ENCODE peak calls at places on chromosomes 11 and 22, in seven cellular contexts. One of them, this sample, is unnamed.

GRCh38 chr11:57338152-57338551 is at the start of gene P2RX3:
- DNase-seq in adrenal gland: no peak
- DNase-seq in HCT116: no peak
- DNase-seq in A549: no peak
- DNase-seq in gastrocnemius medialis: no peak
- DNase-seq in IMR-90: no peak
- DNase-seq in ovary: no peak
- DNase-seq in this sample: no peak

GRCh38 chr11:36375348-36376314 is 79.5 kb downstream of the PRR5L start:
- DNase-seq in IMR-90: no peak
- DNase-seq in gastrocnemius medialis: no peak
- DNase-seq in adrenal gland: no peak
- DNase-seq in ovary: peak; percentile 54
- DNase-seq in HCT116: no peak
- DNase-seq in A549: no peak
- DNase-seq in this sample: no peak

GRCh38 chr11:1753426-1754305 is 3.3 kb upstream of the IFITM10 start:
- DNase-seq in gastrocnemius medialis: no peak
- DNase-seq in IMR-90: no peak
- DNase-seq in A549: no peak
- DNase-seq in HCT116: no peak
- DNase-seq in adrenal gland: peak; percentile 36
- DNase-seq in ovary: no peak
- DNase-seq in this sample: no peak

GRCh38 chr11:77154381-77155081 is 26.5 kb downstream of the MYO7A start:
- DNase-seq in HCT116: no peak
- DNase-seq in IMR-90: no peak
- DNase-seq in A549: no peak
- DNase-seq in gastrocnemius medialis: peak; percentile 35
- DNase-seq in ovary: no peak
- DNase-seq in adrenal gland: peak; percentile 81
- DNase-seq in this sample: no peak

GRCh38 chr11:128472128-128473110 is 114.9 kb downstream of the ETS1 start:
- DNase-seq in IMR-90: peak; percentile 79
- DNase-seq in ovary: no peak
- DNase-seq in HCT116: no peak
- DNase-seq in A549: no peak
- DNase-seq in adrenal gland: no peak
- DNase-seq in gastrocnemius medialis: no peak
- DNase-seq in this sample: no peak

GRCh38 chr22:46536559-46537220 is 730 bp downstream of the CELSR1 start:
- DNase-seq in gastrocnemius medialis: no peak
- DNase-seq in IMR-90: no peak
- DNase-seq in HCT116: no peak
- DNase-seq in ovary: no peak
- DNase-seq in adrenal gland: no peak
- DNase-seq in A549: no peak
- DNase-seq in this sample: no peak

GRCh38 chr22:44444341-44445306 is 53.4 kb downstream of the RTL6 start:
- DNase-seq in A549: no peak
- DNase-seq in IMR-90: no peak
- DNase-seq in ovary: no peak
- DNase-seq in gastrocnemius medialis: no peak
- DNase-seq in adrenal gland: no peak
- DNase-seq in HCT116: no peak
- DNase-seq in this sample: peak; percentile 15

GRCh38 chr11:80505771-80506170 is 1064.9 kb upstream of the TENM4 start:
- DNase-seq in A549: no peak
- DNase-seq in adrenal gland: no peak
- DNase-seq in HCT116: no peak
- DNase-seq in ovary: no peak
- DNase-seq in IMR-90: no peak
- DNase-seq in gastrocnemius medialis: no peak
- DNase-seq in this sample: no peak

GRCh38 chr11:70501026-70501901 is 102.9 kb downstream of the CTTN start:
- DNase-seq in gastrocnemius medialis: no peak
- DNase-seq in ovary: no peak
- DNase-seq in HCT116: no peak
- DNase-seq in IMR-90: no peak
- DNase-seq in A549: no peak
- DNase-seq in adrenal gland: no peak
- DNase-seq in this sample: no peak

GRCh38 chr11:30914143-30914762 is 328.1 kb upstream of the MPPED2 start:
- DNase-seq in IMR-90: peak; percentile 48
- DNase-seq in adrenal gland: peak; percentile 71
- DNase-seq in gastrocnemius medialis: no peak
- DNase-seq in HCT116: peak; percentile 15
- DNase-seq in A549: peak; percentile 8
- DNase-seq in ovary: peak; percentile 36
- DNase-seq in this sample: no peak

GRCh38 chr11:12600829-12601228 is 73.4 kb upstream of the TEAD1 start:
- DNase-seq in IMR-90: no peak
- DNase-seq in gastrocnemius medialis: no peak
- DNase-seq in ovary: no peak
- DNase-seq in A549: no peak
- DNase-seq in HCT116: no peak
- DNase-seq in adrenal gland: no peak
- DNase-seq in this sample: no peak

GRCh38 chr11:19241260-19242183 is 777 bp upstream of the E2F8 start:
- DNase-seq in ovary: no peak
- DNase-seq in A549: peak; percentile 67
- DNase-seq in HCT116: no peak
- DNase-seq in adrenal gland: no peak
- DNase-seq in gastrocnemius medialis: no peak
- DNase-seq in IMR-90: no peak
- DNase-seq in this sample: no peak

GRCh38 chr11:43687120-43687791 is 6.7 kb downstream of the HSD17B12 start:
- DNase-seq in gastrocnemius medialis: peak; percentile 82
- DNase-seq in adrenal gland: peak; percentile 52
- DNase-seq in HCT116: no peak
- DNase-seq in A549: no peak
- DNase-seq in ovary: no peak
- DNase-seq in IMR-90: peak; percentile 19
- DNase-seq in this sample: no peak

GRCh38 chr11:37804666-37805065 is 1206.6 kb upstream of the RAG2 start:
- DNase-seq in adrenal gland: no peak
- DNase-seq in IMR-90: no peak
- DNase-seq in gastrocnemius medialis: no peak
- DNase-seq in ovary: no peak
- DNase-seq in A549: no peak
- DNase-seq in HCT116: no peak
- DNase-seq in this sample: no peak

GRCh38 chr11:8267280-8267679 is 3.6 kb upstream of the LMO1 start:
- DNase-seq in ovary: no peak
- DNase-seq in IMR-90: no peak
- DNase-seq in gastrocnemius medialis: peak; percentile 3
- DNase-seq in A549: no peak
- DNase-seq in HCT116: no peak
- DNase-seq in adrenal gland: no peak
- DNase-seq in this sample: no peak
- H3K4me3 ChIP-seq in ovary: no peak overlapping the region
- H3K4me3 ChIP-seq in IMR-90: no peak overlapping the region
- H3K4me3 ChIP-seq in gastrocnemius medialis: no peak overlapping the region
- H3K4me3 ChIP-seq in A549: peak overlapping the region; percentile 79
- H3K4me3 ChIP-seq in HCT116: no peak overlapping the region
- H3K4me3 ChIP-seq in adrenal gland: no peak overlapping the region
- H3K4me3 ChIP-seq in this sample: no peak overlapping the region

GRCh38 chr22:20092477-20092854 is 12.4 kb downstream of the DGCR8 start:
- DNase-seq in IMR-90: no peak
- DNase-seq in HCT116: no peak
- DNase-seq in gastrocnemius medialis: no peak
- DNase-seq in adrenal gland: peak; percentile 8
- DNase-seq in A549: no peak
- DNase-seq in ovary: no peak
- DNase-seq in this sample: no peak
- TF ChIP-seq POLR2A in IMR-90: no peak
- TF ChIP-seq POLR2A in HCT116: no peak
- TF ChIP-seq POLR2A in gastrocnemius medialis: no peak
- TF ChIP-seq POLR2A in adrenal gland: no peak
- TF ChIP-seq POLR2A in A549: no peak
- TF ChIP-seq POLR2A in ovary: no peak
- TF ChIP-seq POLR2A in this sample: no peak

DNA sequence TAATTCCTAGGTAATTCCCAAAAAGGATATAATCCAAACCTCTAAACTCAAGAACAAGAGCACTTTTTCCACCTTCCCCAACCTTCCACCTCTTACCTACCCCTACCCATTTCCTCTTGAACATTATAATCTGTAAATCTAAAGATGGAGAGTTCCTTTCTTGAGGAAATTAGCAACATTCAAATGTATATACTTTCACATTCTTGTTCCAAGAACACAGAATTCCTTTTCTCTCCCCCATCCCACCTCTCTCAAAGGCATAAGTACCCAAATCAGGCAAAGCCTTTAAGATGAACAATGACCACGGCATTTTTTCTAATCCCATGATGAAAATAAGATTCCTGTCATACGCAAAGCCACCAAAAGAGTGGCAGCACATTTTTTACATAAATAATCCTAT is 18.3 kb downstream of the RRAS2 start:
- DNase-seq in gastrocnemius medialis: no peak
- DNase-seq in A549: no peak
- DNase-seq in adrenal gland: no peak
- DNase-seq in IMR-90: no peak
- DNase-seq in HCT116: no peak
- DNase-seq in ovary: no peak
- DNase-seq in this sample: no peak
- H3K27ac ChIP-seq in gastrocnemius medialis: no peak overlapping the region
- H3K27ac ChIP-seq in A549: no peak overlapping the region
- H3K27ac ChIP-seq in adrenal gland: no peak overlapping the region
- H3K27ac ChIP-seq in IMR-90: no peak overlapping the region
- H3K27ac ChIP-seq in HCT116: no peak overlapping the region
- H3K27ac ChIP-seq in ovary: no peak overlapping the region
- H3K27ac ChIP-seq in this sample: no peak overlapping the region

GRCh38 chr22:17705565-17706450 is 67.3 kb downstream of the BCL2L13 start:
- DNase-seq in gastrocnemius medialis: no peak
- DNase-seq in HCT116: no peak
- DNase-seq in IMR-90: peak; percentile 6
- DNase-seq in A549: no peak
- DNase-seq in adrenal gland: no peak
- DNase-seq in ovary: no peak
- DNase-seq in this sample: no peak

GRCh38 chr22:17707526-17707925 is 66.7 kb downstream of the BID start:
- DNase-seq in IMR-90: no peak
- DNase-seq in HCT116: no peak
- DNase-seq in A549: no peak
- DNase-seq in adrenal gland: no peak
- DNase-seq in ovary: no peak
- DNase-seq in gastrocnemius medialis: no peak
- DNase-seq in this sample: no peak

GRCh38 chr22:17703811-17704210 is 65.3 kb downstream of the BCL2L13 start:
- DNase-seq in adrenal gland: no peak
- DNase-seq in A549: no peak
- DNase-seq in IMR-90: peak; percentile 55
- DNase-seq in HCT116: no peak
- DNase-seq in gastrocnemius medialis: no peak
- DNase-seq in ovary: no peak
- DNase-seq in this sample: no peak

GRCh38 chr22:17706947-17707346 is 67.3 kb downstream of the BID start:
- DNase-seq in IMR-90: no peak
- DNase-seq in adrenal gland: no peak
- DNase-seq in HCT116: no peak
- DNase-seq in A549: no peak
- DNase-seq in gastrocnemius medialis: no peak
- DNase-seq in ovary: no peak
- DNase-seq in this sample: no peak

GRCh38 chr22:17706451-17706900 is 67.8 kb downstream of the BID start:
- DNase-seq in gastrocnemius medialis: peak; percentile 72
- DNase-seq in ovary: no peak
- DNase-seq in A549: peak; percentile 75
- DNase-seq in IMR-90: peak; percentile 93
- DNase-seq in HCT116: peak; percentile 54
- DNase-seq in adrenal gland: peak; percentile 86
- DNase-seq in this sample: no peak
- H3K4me3 ChIP-seq in gastrocnemius medialis: no peak overlapping the region
- H3K4me3 ChIP-seq in ovary: peak overlapping the region; percentile 21
- H3K4me3 ChIP-seq in A549: peak overlapping the region; percentile 49
- H3K4me3 ChIP-seq in IMR-90: peak overlapping the region; percentile 4
- H3K4me3 ChIP-seq in HCT116: peak overlapping the region; percentile 45
- H3K4me3 ChIP-seq in adrenal gland: no peak overlapping the region
- H3K4me3 ChIP-seq in this sample: peak overlapping the region; percentile 30

GRCh38 chr22:50306753-50307749 is at the start of gene PLXNB2:
- DNase-seq in HCT116: peak; percentile 56
- DNase-seq in gastrocnemius medialis: peak; percentile 51
- DNase-seq in IMR-90: peak; percentile 80
- DNase-seq in ovary: peak; percentile 87
- DNase-seq in adrenal gland: peak; percentile 81
- DNase-seq in A549: peak; percentile 40
- DNase-seq in this sample: peak; percentile 86
- TF ChIP-seq POLR2A in HCT116: peak; percentile 45
- TF ChIP-seq POLR2A in gastrocnemius medialis: peak; percentile 14
- TF ChIP-seq POLR2A in IMR-90: peak; percentile 69
- TF ChIP-seq POLR2A in ovary: peak; percentile 56
- TF ChIP-seq POLR2A in adrenal gland: peak; percentile 48
- TF ChIP-seq POLR2A in A549: peak; percentile 53
- TF ChIP-seq POLR2A in this sample: peak; percentile 55

GRCh38 chr11:108752297-108752751 is 87.5 kb downstream of the DDX10 start:
- DNase-seq in ovary: no peak
- DNase-seq in adrenal gland: no peak
- DNase-seq in HCT116: no peak
- DNase-seq in gastrocnemius medialis: no peak
- DNase-seq in A549: no peak
- DNase-seq in IMR-90: no peak
- DNase-seq in this sample: no peak
- H3K27ac ChIP-seq in ovary: no peak overlapping the region
- H3K27ac ChIP-seq in adrenal gland: no peak overlapping the region
- H3K27ac ChIP-seq in HCT116: no peak overlapping the region
- H3K27ac ChIP-seq in gastrocnemius medialis: no peak overlapping the region
- H3K27ac ChIP-seq in A549: no peak overlapping the region
- H3K27ac ChIP-seq in IMR-90: no peak overlapping the region
- H3K27ac ChIP-seq in this sample: no peak overlapping the region